ENCODE peak calls at places on chromosomes 6 and 20, in six cellular contexts. One of them, this sample, is unnamed.

GRCh38 chr6:43669922-43670622 is 17.5 kb downstream of the MRPS18A start:
- DNase-seq in naive thymus-derived CD4-positive, alpha-beta T cell: no peak
- DNase-seq in cardiac fibroblast: peak; percentile 58
- DNase-seq in left ventricle myocardium inferior: no peak
- DNase-seq in fibroblast of mammary gland: peak; percentile 34
- DNase-seq in PC-3: peak; percentile 77
- DNase-seq in this sample: peak; percentile 9

GRCh38 chr6:73644030-73644429 is 9.8 kb downstream of the SLC17A5 start:
- DNase-seq in left ventricle myocardium inferior: no peak
- DNase-seq in naive thymus-derived CD4-positive, alpha-beta T cell: no peak
- DNase-seq in cardiac fibroblast: no peak
- DNase-seq in PC-3: peak; percentile 46
- DNase-seq in fibroblast of mammary gland: no peak
- DNase-seq in this sample: no peak

GRCh38 chr6:2950713-2951112 is 20.7 kb downstream of the SERPINB6 start:
- DNase-seq in PC-3: peak; percentile 19
- DNase-seq in fibroblast of mammary gland: no peak
- DNase-seq in left ventricle myocardium inferior: no peak
- DNase-seq in naive thymus-derived CD4-positive, alpha-beta T cell: no peak
- DNase-seq in cardiac fibroblast: no peak
- DNase-seq in this sample: no peak

GRCh38 chr20:61256365-61256764 is 4.3 kb downstream of the CDH4 start:
- DNase-seq in cardiac fibroblast: no peak
- DNase-seq in naive thymus-derived CD4-positive, alpha-beta T cell: no peak
- DNase-seq in left ventricle myocardium inferior: no peak
- DNase-seq in PC-3: no peak
- DNase-seq in fibroblast of mammary gland: no peak
- DNase-seq in this sample: no peak

GRCh38 chr6:127300411-127300810 is 33.7 kb downstream of the RNF146 start:
- DNase-seq in cardiac fibroblast: peak; percentile 73
- DNase-seq in fibroblast of mammary gland: peak; percentile 90
- DNase-seq in PC-3: peak; percentile 23
- DNase-seq in left ventricle myocardium inferior: no peak
- DNase-seq in naive thymus-derived CD4-positive, alpha-beta T cell: no peak
- DNase-seq in this sample: peak; percentile 72

GRCh38 chr6:131303338-131303954 is 168.2 kb downstream of the AKAP7 start:
- DNase-seq in PC-3: no peak
- DNase-seq in cardiac fibroblast: no peak
- DNase-seq in left ventricle myocardium inferior: no peak
- DNase-seq in naive thymus-derived CD4-positive, alpha-beta T cell: no peak
- DNase-seq in fibroblast of mammary gland: no peak
- DNase-seq in this sample: no peak

GRCh38 chr6:155646443-155646842 is 190.8 kb upstream of the NOX3 start:
- DNase-seq in PC-3: no peak
- DNase-seq in left ventricle myocardium inferior: no peak
- DNase-seq in cardiac fibroblast: peak; percentile 47
- DNase-seq in fibroblast of mammary gland: no peak
- DNase-seq in naive thymus-derived CD4-positive, alpha-beta T cell: no peak
- DNase-seq in this sample: peak; percentile 14

GRCh38 chr6:169494038-169494437 is 207.8 kb downstream of the WDR27 start:
- DNase-seq in fibroblast of mammary gland: no peak
- DNase-seq in left ventricle myocardium inferior: no peak
- DNase-seq in PC-3: no peak
- DNase-seq in cardiac fibroblast: no peak
- DNase-seq in naive thymus-derived CD4-positive, alpha-beta T cell: no peak
- DNase-seq in this sample: no peak

GRCh38 chr20:63900373-63900772 is 5.4 kb downstream of the DNAJC5 start:
- DNase-seq in naive thymus-derived CD4-positive, alpha-beta T cell: no peak
- DNase-seq in fibroblast of mammary gland: no peak
- DNase-seq in cardiac fibroblast: no peak
- DNase-seq in left ventricle myocardium inferior: no peak
- DNase-seq in PC-3: no peak
- DNase-seq in this sample: no peak

GRCh38 chr6:88031550-88031949 is 16.1 kb upstream of the SPACA1 start:
- DNase-seq in left ventricle myocardium inferior: no peak
- DNase-seq in PC-3: no peak
- DNase-seq in naive thymus-derived CD4-positive, alpha-beta T cell: no peak
- DNase-seq in cardiac fibroblast: no peak
- DNase-seq in fibroblast of mammary gland: no peak
- DNase-seq in this sample: no peak

GRCh38 chr6:166331503-166332133 is 10.7 kb downstream of the SFT2D1 start:
- DNase-seq in PC-3: no peak
- DNase-seq in cardiac fibroblast: no peak
- DNase-seq in naive thymus-derived CD4-positive, alpha-beta T cell: no peak
- DNase-seq in left ventricle myocardium inferior: no peak
- DNase-seq in fibroblast of mammary gland: no peak
- DNase-seq in this sample: no peak

GRCh38 chr6:169158750-169159149 is 94.9 kb downstream of the THBS2 start:
- DNase-seq in left ventricle myocardium inferior: no peak
- DNase-seq in cardiac fibroblast: peak; percentile 51
- DNase-seq in PC-3: no peak
- DNase-seq in fibroblast of mammary gland: peak; percentile 33
- DNase-seq in naive thymus-derived CD4-positive, alpha-beta T cell: no peak
- DNase-seq in this sample: no peak

GRCh38 chr20:14992961-14993360 is 655.5 kb upstream of the FLRT3 start:
- DNase-seq in cardiac fibroblast: no peak
- DNase-seq in naive thymus-derived CD4-positive, alpha-beta T cell: no peak
- DNase-seq in fibroblast of mammary gland: peak; percentile 41
- DNase-seq in PC-3: peak; percentile 25
- DNase-seq in left ventricle myocardium inferior: no peak
- DNase-seq in this sample: peak; percentile 6

GRCh38 chr6:105330913-105331312 is 72.0 kb downstream of the PREP start:
- DNase-seq in left ventricle myocardium inferior: no peak
- DNase-seq in cardiac fibroblast: no peak
- DNase-seq in fibroblast of mammary gland: no peak
- DNase-seq in naive thymus-derived CD4-positive, alpha-beta T cell: no peak
- DNase-seq in PC-3: no peak
- DNase-seq in this sample: no peak

GRCh38 chr6:74549746-74550145 is 656.1 kb downstream of the COL12A1 start:
- DNase-seq in left ventricle myocardium inferior: no peak
- DNase-seq in fibroblast of mammary gland: no peak
- DNase-seq in cardiac fibroblast: no peak
- DNase-seq in PC-3: no peak
- DNase-seq in naive thymus-derived CD4-positive, alpha-beta T cell: no peak
- DNase-seq in this sample: no peak

GRCh38 chr6:144460224-144461095 is 175.3 kb downstream of the UTRN start:
- DNase-seq in left ventricle myocardium inferior: no peak
- DNase-seq in cardiac fibroblast: no peak
- DNase-seq in fibroblast of mammary gland: no peak
- DNase-seq in naive thymus-derived CD4-positive, alpha-beta T cell: no peak
- DNase-seq in PC-3: no peak
- DNase-seq in this sample: no peak

GRCh38 chr6:10875026-10875425 is 6.8 kb downstream of the GCM2 start:
- DNase-seq in fibroblast of mammary gland: no peak
- DNase-seq in cardiac fibroblast: no peak
- DNase-seq in left ventricle myocardium inferior: no peak
- DNase-seq in PC-3: no peak
- DNase-seq in naive thymus-derived CD4-positive, alpha-beta T cell: no peak
- DNase-seq in this sample: no peak

GRCh38 chr20:884983-885952 is 30.9 kb downstream of the ANGPT4 start:
- DNase-seq in fibroblast of mammary gland: peak; percentile 9
- DNase-seq in left ventricle myocardium inferior: peak; percentile 57
- DNase-seq in cardiac fibroblast: peak; percentile 49
- DNase-seq in naive thymus-derived CD4-positive, alpha-beta T cell: no peak
- DNase-seq in PC-3: peak; percentile 36
- DNase-seq in this sample: peak; percentile 45

GRCh38 chr20:32354592-32355416 is 3.3 kb upstream of the ASXL1 start:
- DNase-seq in left ventricle myocardium inferior: no peak
- DNase-seq in fibroblast of mammary gland: peak; percentile 85
- DNase-seq in cardiac fibroblast: peak; percentile 53
- DNase-seq in PC-3: peak; percentile 84
- DNase-seq in naive thymus-derived CD4-positive, alpha-beta T cell: no peak
- DNase-seq in this sample: peak; percentile 82

GRCh38 chr6:69865126-69865525 is 1.2 kb upstream of the COL19A1 start:
- DNase-seq in left ventricle myocardium inferior: no peak
- DNase-seq in cardiac fibroblast: peak; percentile 57
- DNase-seq in PC-3: peak; percentile 46
- DNase-seq in fibroblast of mammary gland: peak; percentile 73
- DNase-seq in naive thymus-derived CD4-positive, alpha-beta T cell: no peak
- DNase-seq in this sample: peak; percentile 25

GRCh38 chr6:148509789-148510581 is 167.3 kb downstream of the SASH1 start:
- DNase-seq in naive thymus-derived CD4-positive, alpha-beta T cell: no peak
- DNase-seq in left ventricle myocardium inferior: peak; percentile 71
- DNase-seq in fibroblast of mammary gland: peak; percentile 99
- DNase-seq in cardiac fibroblast: peak; percentile 98
- DNase-seq in PC-3: no peak
- DNase-seq in this sample: peak; percentile 99

GRCh38 chr6:157531986-157532365 is 151.0 kb downstream of the ZDHHC14 start:
- DNase-seq in left ventricle myocardium inferior: no peak
- DNase-seq in naive thymus-derived CD4-positive, alpha-beta T cell: no peak
- DNase-seq in PC-3: no peak
- DNase-seq in cardiac fibroblast: no peak
- DNase-seq in fibroblast of mammary gland: no peak
- DNase-seq in this sample: no peak

GRCh38 chr6:149451361-149452061 is 33.3 kb downstream of the ZC3H12D start:
- DNase-seq in cardiac fibroblast: no peak
- DNase-seq in naive thymus-derived CD4-positive, alpha-beta T cell: peak; percentile 31
- DNase-seq in left ventricle myocardium inferior: peak; percentile 36
- DNase-seq in PC-3: no peak
- DNase-seq in fibroblast of mammary gland: no peak
- DNase-seq in this sample: no peak

GRCh38 chr6:44086931-44087574 is 40.2 kb downstream of the MRPL14 start:
- DNase-seq in left ventricle myocardium inferior: peak; percentile 73
- DNase-seq in naive thymus-derived CD4-positive, alpha-beta T cell: no peak
- DNase-seq in PC-3: peak; percentile 22
- DNase-seq in cardiac fibroblast: peak; percentile 52
- DNase-seq in fibroblast of mammary gland: no peak
- DNase-seq in this sample: no peak

GRCh38 chr20:36585410-36586125 is 12.2 kb downstream of the TGIF2 start:
- DNase-seq in left ventricle myocardium inferior: no peak
- DNase-seq in naive thymus-derived CD4-positive, alpha-beta T cell: no peak
- DNase-seq in cardiac fibroblast: peak; percentile 39
- DNase-seq in PC-3: peak; percentile 88
- DNase-seq in fibroblast of mammary gland: peak; percentile 67
- DNase-seq in this sample: peak; percentile 51

GRCh38 chr20:237479-237878 is 10.4 kb downstream of the DEFB129 start:
- DNase-seq in PC-3: no peak
- DNase-seq in naive thymus-derived CD4-positive, alpha-beta T cell: peak; percentile 18
- DNase-seq in cardiac fibroblast: no peak
- DNase-seq in left ventricle myocardium inferior: no peak
- DNase-seq in fibroblast of mammary gland: no peak
- DNase-seq in this sample: no peak

GRCh38 chr20:31824125-31824485 is 4.9 kb downstream of the MYLK2 start:
- DNase-seq in naive thymus-derived CD4-positive, alpha-beta T cell: no peak
- DNase-seq in left ventricle myocardium inferior: no peak
- DNase-seq in cardiac fibroblast: no peak
- DNase-seq in fibroblast of mammary gland: no peak
- DNase-seq in PC-3: no peak
- DNase-seq in this sample: no peak

GRCh38 chr6:111088668-111089003 is 1.3 kb downstream of the SLC16A10 start:
- DNase-seq in PC-3: no peak
- DNase-seq in left ventricle myocardium inferior: no peak
- DNase-seq in fibroblast of mammary gland: no peak
- DNase-seq in naive thymus-derived CD4-positive, alpha-beta T cell: no peak
- DNase-seq in cardiac fibroblast: no peak
- DNase-seq in this sample: no peak

GRCh38 chr6:111090766-111091165 is 3.5 kb downstream of the SLC16A10 start:
- DNase-seq in naive thymus-derived CD4-positive, alpha-beta T cell: no peak
- DNase-seq in left ventricle myocardium inferior: no peak
- DNase-seq in PC-3: no peak
- DNase-seq in fibroblast of mammary gland: no peak
- DNase-seq in cardiac fibroblast: no peak
- DNase-seq in this sample: no peak

GRCh38 chr6:111087871-111088667 is 766 bp downstream of the SLC16A10 start:
- DNase-seq in left ventricle myocardium inferior: peak; percentile 19
- DNase-seq in cardiac fibroblast: no peak
- DNase-seq in PC-3: no peak
- DNase-seq in fibroblast of mammary gland: no peak
- DNase-seq in naive thymus-derived CD4-positive, alpha-beta T cell: peak; percentile 86
- DNase-seq in this sample: no peak

GRCh38 chr6:111087106-111087835 is at the start of gene SLC16A10:
- DNase-seq in left ventricle myocardium inferior: peak; percentile 79
- DNase-seq in naive thymus-derived CD4-positive, alpha-beta T cell: peak; percentile 90
- DNase-seq in PC-3: peak; percentile 49
- DNase-seq in cardiac fibroblast: peak; percentile 7
- DNase-seq in fibroblast of mammary gland: no peak
- DNase-seq in this sample: peak; percentile 10

GRCh38 chr6:111086685-111087084 is 618 bp upstream of the SLC16A10 start:
- DNase-seq in naive thymus-derived CD4-positive, alpha-beta T cell: no peak
- DNase-seq in left ventricle myocardium inferior: no peak
- DNase-seq in cardiac fibroblast: no peak
- DNase-seq in PC-3: no peak
- DNase-seq in fibroblast of mammary gland: no peak
- DNase-seq in this sample: no peak
- H3K4me3 ChIP-seq in naive thymus-derived CD4-positive, alpha-beta T cell: peak overlapping the region; percentile 83
- H3K4me3 ChIP-seq in left ventricle myocardium inferior: peak overlapping the region; percentile 73
- H3K4me3 ChIP-seq in cardiac fibroblast: no peak overlapping the region
- H3K4me3 ChIP-seq in PC-3: peak overlapping the region; percentile 75
- H3K4me3 ChIP-seq in fibroblast of mammary gland: peak overlapping the region; percentile 35
- H3K4me3 ChIP-seq in this sample: peak overlapping the region; percentile 52

DNA sequence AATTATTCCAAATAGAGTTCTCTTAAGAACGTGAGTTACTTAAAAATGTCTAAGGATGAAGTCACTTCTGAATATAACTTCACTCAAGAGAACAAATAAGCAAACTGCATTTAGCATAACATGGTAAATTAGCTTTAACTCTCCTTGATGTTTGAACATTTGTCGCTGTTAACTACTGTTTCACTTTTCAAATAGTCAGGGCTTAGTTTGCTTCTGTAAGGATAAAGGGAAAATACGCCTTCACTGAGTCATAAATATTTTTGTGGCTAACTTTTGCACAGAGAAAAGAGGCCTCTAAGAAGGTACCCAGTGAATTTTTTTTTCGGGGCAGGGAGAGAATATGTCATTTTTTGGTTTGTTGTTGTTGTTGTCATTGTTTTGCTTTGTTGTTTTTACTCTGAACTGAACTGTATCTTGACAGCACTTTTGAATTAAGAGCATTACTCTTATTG is 8.1 kb downstream of the PTPN1 start:
- DNase-seq in naive thymus-derived CD4-positive, alpha-beta T cell: peak; percentile 13
- DNase-seq in fibroblast of mammary gland: peak; percentile 61
- DNase-seq in left ventricle myocardium inferior: no peak
- DNase-seq in PC-3: peak; percentile 51
- DNase-seq in cardiac fibroblast: peak; percentile 48
- DNase-seq in this sample: peak; percentile 74
- H3K4me3 ChIP-seq in naive thymus-derived CD4-positive, alpha-beta T cell: peak overlapping the region; percentile 6
- H3K4me3 ChIP-seq in fibroblast of mammary gland: no peak overlapping the region
- H3K4me3 ChIP-seq in left ventricle myocardium inferior: no peak overlapping the region
- H3K4me3 ChIP-seq in PC-3: no peak overlapping the region
- H3K4me3 ChIP-seq in cardiac fibroblast: no peak overlapping the region
- H3K4me3 ChIP-seq in this sample: peak overlapping the region; percentile 32

GRCh38 chr6:17703256-17703694 is 3.5 kb downstream of the NUP153 start:
- DNase-seq in naive thymus-derived CD4-positive, alpha-beta T cell: no peak
- DNase-seq in fibroblast of mammary gland: peak; percentile 97
- DNase-seq in left ventricle myocardium inferior: no peak
- DNase-seq in cardiac fibroblast: peak; percentile 95
- DNase-seq in PC-3: peak; percentile 80
- DNase-seq in this sample: peak; percentile 90
- H3K4me3 ChIP-seq in naive thymus-derived CD4-positive, alpha-beta T cell: no peak overlapping the region
- H3K4me3 ChIP-seq in fibroblast of mammary gland: no peak overlapping the region
- H3K4me3 ChIP-seq in left ventricle myocardium inferior: peak overlapping the region; percentile 91
- H3K4me3 ChIP-seq in cardiac fibroblast: no peak overlapping the region
- H3K4me3 ChIP-seq in PC-3: peak overlapping the region; percentile 88
- H3K4me3 ChIP-seq in this sample: peak overlapping the region; percentile 36

GRCh38 chr6:99993533-99994251 is at the start of gene MCHR2:
- DNase-seq in naive thymus-derived CD4-positive, alpha-beta T cell: no peak
- DNase-seq in left ventricle myocardium inferior: no peak
- DNase-seq in cardiac fibroblast: no peak
- DNase-seq in PC-3: no peak
- DNase-seq in fibroblast of mammary gland: no peak
- DNase-seq in this sample: no peak
- H3K4me3 ChIP-seq in naive thymus-derived CD4-positive, alpha-beta T cell: no peak within 1 kb of the TSS
- H3K4me3 ChIP-seq in left ventricle myocardium inferior: peak within 1 kb of the TSS; percentile 44
- H3K4me3 ChIP-seq in cardiac fibroblast: no peak within 1 kb of the TSS
- H3K4me3 ChIP-seq in PC-3: no peak within 1 kb of the TSS
- H3K4me3 ChIP-seq in fibroblast of mammary gland: no peak within 1 kb of the TSS
- H3K4me3 ChIP-seq in this sample: no peak within 1 kb of the TSS